ENCODE peak calls at places on chromosomes 3 and 15, in four cellular contexts. Z, X, J and H are unnamed samples.

GRCh38 chr3:38489766-38490165 is 6.4 kb upstream of the EXOG start:
- DNase-seq in Z (no peak), J (no peak), X (no peak), H (no peak)

GRCh38 chr3:25911525-25912295 is 121.8 kb downstream of the OXSM start:
- DNase-seq in X (no peak), J (peak; percentile 40), Z (no peak), H (no peak)

GRCh38 chr15:39075756-39076341 is 505.0 kb upstream of the THBS1 start:
- DNase-seq in Z (no peak), J (no peak), X (no peak), H (no peak)

GRCh38 chr15:87401986-87402385 is 854.6 kb downstream of the NTRK3 start:
- DNase-seq in J (no peak), X (no peak), Z (no peak), H (no peak)

GRCh38 chr15:58509556-58509955 is 77.8 kb downstream of the LIPC start:
- DNase-seq in Z (no peak), X (no peak), J (no peak), H (no peak)

GRCh38 chr3:38130219-38130618 is 6.7 kb downstream of the ACAA1 start:
- DNase-seq in X (no peak), J (no peak), Z (no peak), H (no peak)

GRCh38 chr3:55661141-55661540 is 174.0 kb upstream of the WNT5A start:
- DNase-seq in Z (no peak), J (no peak), X (no peak), H (no peak)

GRCh38 chr15:91281991-91282390 is 181.9 kb downstream of the SV2B start:
- DNase-seq in J (no peak), Z (no peak), X (no peak), H (no peak)

GRCh38 chr3:50652709-50653108 is 22.0 kb upstream of the DOCK3 start:
- DNase-seq in Z (no peak), X (peak; percentile 57), J (peak; percentile 32), H (peak; percentile 54)

GRCh38 chr3:35664460-35664919 is 25.2 kb downstream of the ARPP21 start:
- DNase-seq in Z (no peak), J (no peak), X (no peak), H (no peak)

GRCh38 chr3:79148786-79149185 is 619.0 kb downstream of the ROBO1 start:
- DNase-seq in J (no peak), Z (no peak), X (peak; percentile 7), H (no peak)

GRCh38 chr3:24387493-24387892 is 107.2 kb downstream of the THRB start:
- DNase-seq in X (peak; percentile 14), J (no peak), Z (peak; percentile 76), H (peak; percentile 30)

GRCh38 chr3:62873672-62874397 is 1.4 kb downstream of the CADPS start:
- DNase-seq in X (no peak), J (no peak), Z (no peak), H (no peak)

GRCh38 chr15:62977952-62978811 is 64.4 kb upstream of the TPM1 start:
- DNase-seq in Z (peak; percentile 20), J (no peak), X (peak; percentile 97), H (peak; percentile 87)

GRCh38 chr3:78281381-78281780 is 1241.5 kb downstream of the ROBO2 start:
- DNase-seq in Z (no peak), J (no peak), X (no peak), H (no peak)

GRCh38 chr15:73872370-73872769 is 994 bp upstream of the TBC1D21 start:
- DNase-seq in Z (peak; percentile 57), X (peak; percentile 37), J (no peak), H (peak; percentile 60)

GRCh38 chr3:155179425-155179814 is 99.3 kb downstream of the MME start:
- DNase-seq in Z (no peak), X (no peak), J (no peak), H (no peak)

GRCh38 chr15:90104551-90104950 is 2.3 kb upstream of the IDH2 start:
- DNase-seq in Z (no peak), X (no peak), J (no peak), H (no peak)

GRCh38 chr3:20099020-20099539 is 58.8 kb downstream of the KAT2B start:
- DNase-seq in Z (no peak), X (no peak), J (no peak), H (no peak)

GRCh38 chr3:196794467-196794866 is 54.8 kb downstream of the PAK2 start:
- DNase-seq in Z (no peak), J (no peak), X (no peak), H (no peak)

GRCh38 chr15:58690703-58691102 is 58.8 kb downstream of the ADAM10 start:
- DNase-seq in Z (no peak), J (no peak), X (no peak), H (no peak)

GRCh38 chr3:27344192-27344591 is 25.0 kb downstream of the NEK10 start:
- DNase-seq in J (no peak), Z (no peak), X (no peak), H (no peak)

GRCh38 chr3:18429021-18429745 is 4.0 kb upstream of the SATB1 start:
- DNase-seq in Z (no peak), X (no peak), J (no peak), H (no peak)

GRCh38 chr3:78963771-78964170 is 804.0 kb downstream of the ROBO1 start:
- DNase-seq in Z (peak; percentile 5), J (no peak), X (no peak), H (peak; percentile 38)

GRCh38 chr15:55196011-55196410 is 730 bp downstream of the RSL24D1 start:
- DNase-seq in Z (no peak), X (no peak), J (peak; percentile 1), H (peak; percentile 12)

GRCh38 chr3:14042680-14043079 is 82.0 kb downstream of the CHCHD4 start:
- DNase-seq in Z (peak; percentile 49), J (no peak), X (peak; percentile 27), H (peak; percentile 20)

GRCh38 chr3:73459711-73460110 is 165.0 kb downstream of the PDZRN3 start:
- DNase-seq in J (no peak), X (no peak), Z (no peak), H (no peak)

GRCh38 chr15:63794271-63794670 is 39.5 kb downstream of the HERC1 start:
- DNase-seq in X (no peak), Z (no peak), J (no peak), H (no peak)

GRCh38 chr15:67189326-67190051 is 65.0 kb downstream of the AAGAB start:
- DNase-seq in Z (no peak), X (no peak), J (no peak), H (no peak)

GRCh38 chr3:121885386-121885785 is 8.8 kb upstream of the SLC15A2 start:
- DNase-seq in X (peak; percentile 66), Z (no peak), J (no peak), H (no peak)

GRCh38 chr3:58117561-58118305 is 93.0 kb downstream of the DNASE1L3 start:
- DNase-seq in Z (peak; percentile 50), X (peak; percentile 33), J (no peak), H (no peak)